ENCODE peak calls at places on chromosomes 3 and 15, in four cellular contexts. O is A549, S is HepG2, M is SK-N-SH. A is an unnamed sample.
A peak's percentile ranks its signal among the peaks of the same experiment; 100 is the strongest.

GRCh38 chr3:117252208-117252607 is 542.6 kb downstream of the TUSC7 start:
- DNase-seq in O (peak; percentile 70), S (no peak), M (no peak), A (no peak)

GRCh38 chr3:144760831-144761230 is 789.2 kb downstream of the DIPK2A start:
- DNase-seq in O (no peak), S (no peak), M (no peak), A (no peak)

GRCh38 chr15:67825880-67826716 is 789 bp downstream of the SKOR1 start:
- DNase-seq in O (peak; percentile 30), S (no peak), M (no peak), A (no peak)

GRCh38 chr3:137012097-137012501 is 54.3 kb downstream of the IL20RB start:
- DNase-seq in O (no peak), S (no peak), M (no peak), A (no peak)

GRCh38 chr3:67654099-67654831 is at the start of gene SUCLG2:
- DNase-seq in O (peak; percentile 85), S (peak; percentile 71), M (peak; percentile 88), A (no peak)

GRCh38 chr3:48685603-48686511 is at the start of gene NCKIPSD:
- DNase-seq in O (peak; percentile 82), S (peak; percentile 71), M (peak; percentile 98), A (peak; percentile 30)

GRCh38 chr3:190586631-190587000 is 72.7 kb downstream of the IL1RAP start:
- DNase-seq in O (peak; percentile 51), S (no peak), M (no peak), A (no peak)

GRCh38 chr3:186053954-186054353 is 54.9 kb downstream of the ETV5 start:
- DNase-seq in O (no peak), S (no peak), M (no peak), A (no peak)

GRCh38 chr15:64775551-64776401 is at the start of gene RBPMS2:
- DNase-seq in O (peak; percentile 38), S (no peak), M (peak; percentile 90), A (no peak)

GRCh38 chr3:58009749-58010535 is 1.7 kb downstream of the FLNB start:
- DNase-seq in O (peak; percentile 62), S (no peak), M (no peak), A (no peak)

GRCh38 chr3:169041677-169042171 is 621.8 kb downstream of the MECOM start:
- DNase-seq in O (peak; percentile 40), S (peak; percentile 12), M (peak; percentile 3), A (no peak)

GRCh38 chr3:50211930-50212329 is 6.9 kb downstream of the SLC38A3 start:
- DNase-seq in O (no peak), S (no peak), M (no peak), A (no peak)

GRCh38 chr3:3196148-3196861 is 16.8 kb upstream of the CRBN start:
- DNase-seq in O (peak; percentile 22), S (no peak), M (peak; percentile 6), A (no peak)

GRCh38 chr3:53936347-53936746 is 44.7 kb upstream of the SELENOK start:
- DNase-seq in O (no peak), S (no peak), M (no peak), A (no peak)

GRCh38 chr15:75589071-75589470 is 10.0 kb upstream of the PTPN9 start:
- DNase-seq in O (no peak), S (no peak), M (no peak), A (no peak)

GRCh38 chr3:196335469-196335868 is 2.7 kb downstream of the TM4SF19 start:
- DNase-seq in O (no peak), S (no peak), M (no peak), A (no peak)

GRCh38 chr3:47907784-47908183 is 104.8 kb downstream of the DHX30 start:
- DNase-seq in O (no peak), S (no peak), M (no peak), A (no peak)

GRCh38 chr15:31024330-31024729 is 32.9 kb upstream of the MTMR10 start:
- DNase-seq in O (peak; percentile 75), S (peak; percentile 79), M (no peak), A (no peak)

GRCh38 chr3:115280531-115280930 is 133.4 kb upstream of the ZBTB20 start:
- DNase-seq in O (no peak), S (no peak), M (no peak), A (no peak)

GRCh38 chr15:90836296-90836871 is 32.0 kb upstream of the FURIN start:
- DNase-seq in O (peak; percentile 53), S (peak; percentile 53), M (no peak), A (no peak)

GRCh38 chr15:61051570-61052031 is 177.5 kb downstream of the RORA start:
- DNase-seq in O (peak; percentile 39), S (peak; percentile 24), M (peak; percentile 61), A (no peak)

GRCh38 chr3:185558395-185558794 is 6.0 kb upstream of the LIPH start:
- DNase-seq in O (no peak), S (peak; percentile 33), M (no peak), A (no peak)

GRCh38 chr3:129888739-129889138 is 4.8 kb downstream of the TMCC1 start:
- DNase-seq in O (peak; percentile 48), S (no peak), M (no peak), A (no peak)

GRCh38 chr3:131224886-131225550 is 156.6 kb upstream of the NUDT16 start:
- DNase-seq in O (no peak), S (no peak), M (no peak), A (no peak)

GRCh38 chr3:4977001-4977888 is 2.0 kb upstream of the BHLHE40 start:
- DNase-seq in O (peak; percentile 88), S (peak; percentile 84), M (peak; percentile 60), A (peak; percentile 89)

GRCh38 chr3:98513136-98513535 is 9.6 kb downstream of the CLDND1 start:
- DNase-seq in O (peak; percentile 34), S (no peak), M (no peak), A (no peak)
- TF ChIP-seq PBX3 in O (no peak), S (no peak), M (no peak), A (no peak)

GRCh38 chr3:21729888-21730459 is 21.0 kb downstream of the ZNF385D start:
- DNase-seq in O (no peak), S (no peak), M (no peak), A (no peak)
- TF ChIP-seq PBX3 in O (no peak), S (no peak), M (no peak), A (no peak)

GRCh38 chr15:41622901-41623300 is 37.3 kb upstream of the MGA start:
- DNase-seq in O (no peak), S (no peak), M (no peak), A (no peak)

GRCh38 chr15:41621200-41622193 is 38.7 kb upstream of the MGA start:
- DNase-seq in O (peak; percentile 93), S (peak; percentile 78), M (peak; percentile 96), A (peak; percentile 28)

DNA sequence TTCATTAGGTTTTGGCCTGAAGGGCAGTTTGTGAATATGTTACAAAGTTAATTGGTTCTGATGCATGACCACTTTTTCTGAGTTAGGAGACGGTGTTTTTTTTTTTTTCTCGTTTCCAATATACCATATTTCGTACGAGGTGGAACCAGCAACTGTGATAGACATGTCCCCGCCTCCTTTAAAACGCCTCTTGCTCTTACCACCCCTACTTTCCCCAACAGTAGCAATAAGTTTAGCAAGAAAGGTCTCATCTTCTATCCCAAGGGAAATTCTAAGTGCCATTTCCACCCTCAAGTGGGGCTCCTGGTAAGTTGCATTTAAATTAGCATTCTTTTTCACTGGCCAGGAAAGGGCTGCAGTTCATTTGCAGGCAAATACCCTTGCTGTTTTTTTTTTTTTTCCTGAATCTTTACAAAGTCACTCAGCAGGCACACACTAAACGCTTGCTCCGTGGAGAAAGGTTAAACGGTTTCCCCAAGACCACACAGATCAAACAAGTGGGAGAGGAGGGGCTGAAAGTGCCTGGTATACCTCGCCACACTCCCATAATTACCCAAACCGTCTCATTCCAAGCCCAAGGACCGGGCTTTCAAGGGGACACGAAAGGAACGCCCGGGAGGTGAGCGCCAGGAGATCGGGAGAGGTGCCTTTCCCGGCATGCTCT is 39.5 kb upstream of the MGA start:
- DNase-seq in O (peak; percentile 14), S (no peak), M (peak; percentile 18), A (no peak)
- TF ChIP-seq PBX3 in O (no peak), S (no peak), M (no peak), A (no peak)

DNA sequence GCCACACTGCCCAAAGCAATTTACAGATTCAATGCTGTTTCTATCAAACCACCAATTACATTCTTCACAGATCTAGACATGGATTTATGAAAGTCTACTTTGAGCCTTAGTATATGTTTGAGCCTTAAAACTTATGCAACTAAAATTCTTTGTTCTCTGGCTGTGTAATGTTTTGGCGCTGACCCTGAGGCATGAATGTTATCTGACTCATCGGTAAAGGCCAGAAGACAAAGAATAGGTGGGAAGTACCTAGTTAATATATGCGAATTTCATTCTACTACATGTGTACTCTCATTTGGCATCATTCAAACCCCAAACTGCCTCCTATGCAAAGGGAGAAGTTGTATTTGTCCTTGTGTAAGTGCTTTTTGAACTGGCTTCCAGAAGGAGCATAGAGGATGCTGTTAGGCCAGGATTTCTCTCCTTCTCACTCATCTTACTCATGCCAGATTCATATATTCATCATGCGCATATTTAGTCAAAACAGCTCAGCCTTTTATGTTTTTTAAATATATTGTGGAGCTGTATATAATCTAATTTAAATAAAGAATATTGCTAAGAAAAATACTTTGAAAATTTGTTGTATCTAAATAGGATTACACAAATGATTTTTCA is 204.2 kb downstream of the NFKBIZ start:
- DNase-seq in O (peak; percentile 47), S (no peak), M (no peak), A (no peak)
- TF ChIP-seq PBX3 in O (no peak), S (no peak), M (no peak), A (no peak)

DNA sequence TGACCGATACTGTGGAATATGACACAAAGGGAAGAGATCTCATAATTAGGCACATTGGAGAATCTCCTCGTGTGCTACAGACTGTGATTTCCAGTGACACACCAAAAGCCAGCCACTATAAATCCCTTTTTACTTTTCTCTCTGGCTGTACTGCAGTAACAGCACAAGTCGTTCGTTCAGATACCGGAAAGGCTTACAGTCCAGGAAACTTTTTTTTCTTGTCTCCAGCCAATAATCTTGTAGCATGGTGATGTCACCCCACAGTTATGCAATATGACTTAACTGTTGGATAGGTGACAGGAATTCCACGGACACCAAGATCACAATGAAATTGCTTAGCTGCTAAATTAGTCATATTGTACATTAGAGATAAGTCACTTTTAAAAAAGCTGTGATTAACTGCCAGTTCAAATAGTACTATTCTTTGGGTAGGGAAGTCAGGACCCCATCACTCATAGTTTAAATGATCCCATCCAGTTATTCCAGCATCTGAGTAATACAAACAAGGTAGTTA is 36.3 kb upstream of the TSC22D2 start:
- DNase-seq in O (peak; percentile 97), S (peak; percentile 85), M (no peak), A (no peak)
- TF ChIP-seq PBX3 in O (peak; percentile 57), S (no peak), M (peak; percentile 66), A (no peak)

GRCh38 chr3:113218679-113219040 is 7.3 kb downstream of the BOC start:
- DNase-seq in O (no peak), S (no peak), M (no peak), A (no peak)
- TF ChIP-seq PBX3 in O (no peak), S (no peak), M (no peak), A (no peak)

DNA sequence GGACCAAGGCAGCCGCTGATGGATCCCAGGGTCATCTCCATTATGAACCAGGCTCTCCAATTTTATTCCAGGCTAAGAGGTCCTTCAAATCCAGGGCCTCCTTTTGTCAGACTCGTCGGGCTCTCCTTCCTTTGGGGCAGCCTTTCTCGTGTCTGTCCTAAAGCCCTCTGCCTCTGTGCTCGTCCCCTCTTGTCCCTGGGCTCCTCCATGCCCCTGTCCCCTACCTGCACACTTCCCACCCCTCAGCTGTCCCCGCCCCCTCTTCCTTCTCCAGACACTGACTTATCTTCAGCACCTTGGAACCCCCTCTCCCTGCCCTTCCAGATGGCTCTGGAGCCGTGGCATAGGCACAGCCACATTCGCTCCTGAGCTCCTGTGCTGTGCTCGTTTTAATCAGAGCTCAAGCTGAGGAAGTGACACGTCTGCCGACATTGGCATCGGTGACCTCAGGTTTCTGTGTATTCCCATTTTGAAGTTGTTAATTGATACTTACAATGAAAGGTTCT is 51.2 kb upstream of the SEC22A start:
- DNase-seq in O (no peak), S (no peak), M (no peak), A (no peak)
- TF ChIP-seq PBX3 in O (no peak), S (no peak), M (no peak), A (no peak)